ENCODE peak calls at places on chromosomes 6 and 20, in four cellular contexts. G is vagina, J is IMR-90, X is AG09309. O is an unnamed sample.

GRCh38 chr6:169101036-169101805 is 152.4 kb downstream of the THBS2 start:
- DNase-seq in G (no peak), J (no peak), X (no peak), O (peak; percentile 24)

GRCh38 chr6:22940571-22941290 is 371.4 kb downstream of the HDGFL1 start:
- DNase-seq in G (no peak), J (no peak), X (peak; percentile 83), O (no peak)

GRCh38 chr6:4607026-4607704 is 169.0 kb upstream of the CDYL start:
- DNase-seq in G (no peak), J (peak; percentile 89), X (no peak), O (peak; percentile 95)

GRCh38 chr6:48671506-48671905 is 560.5 kb upstream of the PTCHD4 start:
- DNase-seq in G (no peak), J (peak; percentile 0), X (no peak), O (no peak)

GRCh38 chr6:48278261-48278660 is 167.3 kb upstream of the PTCHD4 start:
- DNase-seq in G (no peak), J (no peak), X (no peak), O (no peak)

GRCh38 chr20:61688411-61688810 is 377.3 kb downstream of the TAF4 start:
- DNase-seq in G (no peak), J (no peak), X (no peak), O (no peak)

GRCh38 chr20:57124800-57125399 is 141.5 kb downstream of the BMP7 start:
- DNase-seq in G (no peak), J (no peak), X (no peak), O (no peak)

GRCh38 chr20:24376523-24377085 is 92.8 kb upstream of the SYNDIG1 start:
- DNase-seq in G (no peak), J (peak; percentile 44), X (no peak), O (peak; percentile 55)

GRCh38 chr6:56046576-56046975 is 171.2 kb upstream of the BMP5 start:
- DNase-seq in G (no peak), J (peak; percentile 1), X (peak; percentile 59), O (peak; percentile 85)

GRCh38 chr6:13694562-13694961 is 17.1 kb downstream of the RANBP9 start:
- DNase-seq in G (no peak), J (no peak), X (no peak), O (no peak)

GRCh38 chr6:35642471-35643161 is 46.1 kb downstream of the FKBP5 start:
- DNase-seq in G (no peak), J (peak; percentile 26), X (no peak), O (no peak)

GRCh38 chr6:32662836-32663235 is 3.6 kb downstream of the HLA-DQB1 start:
- DNase-seq in G (no peak), J (no peak), X (no peak), O (no peak)

GRCh38 chr6:34791164-34791841 is 580 bp upstream of the BLTP3A start:
- DNase-seq in G (peak; percentile 89), J (peak; percentile 17), X (no peak), O (no peak)

GRCh38 chr20:5745416-5745968 is 4.7 kb upstream of the SHLD1 start:
- DNase-seq in G (no peak), J (no peak), X (no peak), O (no peak)

GRCh38 chr6:25743868-25744267 is 10.7 kb upstream of the SLC17A4 start:
- DNase-seq in G (no peak), J (no peak), X (no peak), O (no peak)

GRCh38 chr6:116969211-116969863 is 92.3 kb downstream of the RFX6 start:
- DNase-seq in G (no peak), J (peak; percentile 50), X (no peak), O (peak; percentile 48)

GRCh38 chr6:2502096-2502997 is 248.4 kb downstream of the MYLK4 start:
- DNase-seq in G (no peak), J (no peak), X (no peak), O (no peak)

GRCh38 chr6:155695495-155695894 is 239.9 kb upstream of the NOX3 start:
- DNase-seq in G (no peak), J (no peak), X (no peak), O (no peak)

GRCh38 chr6:160042014-160042773 is 73.3 kb downstream of the IGF2R start:
- DNase-seq in G (peak; percentile 82), J (peak; percentile 49), X (no peak), O (peak; percentile 58)

GRCh38 chr20:31922181-31922580 is 29.7 kb downstream of the PDRG1 start:
- DNase-seq in G (no peak), J (no peak), X (no peak), O (no peak)

GRCh38 chr6:149129401-149130077 is 188.0 kb upstream of the TAB2 start:
- DNase-seq in G (no peak), J (peak; percentile 65), X (peak; percentile 63), O (no peak)

GRCh38 chr20:11001767-11002540 is 328.2 kb upstream of the JAG1 start:
- DNase-seq in G (no peak), J (peak; percentile 56), X (no peak), O (no peak)

GRCh38 chr20:36885355-36885754 is 9.4 kb downstream of the TLDC2 start:
- DNase-seq in G (no peak), J (no peak), X (no peak), O (no peak)

GRCh38 chr20:23103284-23104018 is 17.3 kb upstream of the CD93 start:
- DNase-seq in G (no peak), J (no peak), X (no peak), O (no peak)

GRCh38 chr20:49325981-49326380 is 48.1 kb upstream of the ZNFX1 start:
- DNase-seq in G (no peak), J (peak; percentile 16), X (no peak), O (no peak)

GRCh38 chr20:62624325-62624690 is 18.0 kb upstream of the SLCO4A1 start:
- DNase-seq in G (no peak), J (no peak), X (no peak), O (no peak)

GRCh38 chr20:11919046-11919445 is 1.4 kb downstream of the BTBD3 start:
- DNase-seq in G (no peak), J (peak; percentile 47), X (no peak), O (peak; percentile 33)

DNA sequence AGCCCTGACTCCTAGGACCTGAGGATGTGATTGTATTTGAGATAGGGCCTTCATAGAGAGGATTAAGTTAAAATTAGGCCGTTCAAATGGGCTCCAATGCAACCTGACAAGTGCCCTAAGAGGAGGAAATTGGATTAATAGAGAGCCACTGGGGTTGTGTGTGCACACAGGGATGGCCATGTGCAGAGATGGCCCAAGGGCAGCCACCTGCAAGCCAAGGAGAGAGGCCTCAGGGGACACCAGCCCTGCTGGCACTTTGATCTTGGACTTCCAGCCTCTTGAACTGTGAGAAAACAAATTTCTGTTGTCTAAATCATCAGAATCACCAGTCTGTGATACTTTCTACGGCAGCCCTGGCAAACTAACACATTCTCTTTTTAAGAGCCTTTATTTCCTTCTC is 598.8 kb downstream of the UTRN start:
- DNase-seq in G (no peak), J (no peak), X (no peak), O (no peak)
- H3K4me3 ChIP-seq in G (no peak overlapping the region), J (no peak overlapping the region), X (no peak overlapping the region), O (no peak overlapping the region)

DNA sequence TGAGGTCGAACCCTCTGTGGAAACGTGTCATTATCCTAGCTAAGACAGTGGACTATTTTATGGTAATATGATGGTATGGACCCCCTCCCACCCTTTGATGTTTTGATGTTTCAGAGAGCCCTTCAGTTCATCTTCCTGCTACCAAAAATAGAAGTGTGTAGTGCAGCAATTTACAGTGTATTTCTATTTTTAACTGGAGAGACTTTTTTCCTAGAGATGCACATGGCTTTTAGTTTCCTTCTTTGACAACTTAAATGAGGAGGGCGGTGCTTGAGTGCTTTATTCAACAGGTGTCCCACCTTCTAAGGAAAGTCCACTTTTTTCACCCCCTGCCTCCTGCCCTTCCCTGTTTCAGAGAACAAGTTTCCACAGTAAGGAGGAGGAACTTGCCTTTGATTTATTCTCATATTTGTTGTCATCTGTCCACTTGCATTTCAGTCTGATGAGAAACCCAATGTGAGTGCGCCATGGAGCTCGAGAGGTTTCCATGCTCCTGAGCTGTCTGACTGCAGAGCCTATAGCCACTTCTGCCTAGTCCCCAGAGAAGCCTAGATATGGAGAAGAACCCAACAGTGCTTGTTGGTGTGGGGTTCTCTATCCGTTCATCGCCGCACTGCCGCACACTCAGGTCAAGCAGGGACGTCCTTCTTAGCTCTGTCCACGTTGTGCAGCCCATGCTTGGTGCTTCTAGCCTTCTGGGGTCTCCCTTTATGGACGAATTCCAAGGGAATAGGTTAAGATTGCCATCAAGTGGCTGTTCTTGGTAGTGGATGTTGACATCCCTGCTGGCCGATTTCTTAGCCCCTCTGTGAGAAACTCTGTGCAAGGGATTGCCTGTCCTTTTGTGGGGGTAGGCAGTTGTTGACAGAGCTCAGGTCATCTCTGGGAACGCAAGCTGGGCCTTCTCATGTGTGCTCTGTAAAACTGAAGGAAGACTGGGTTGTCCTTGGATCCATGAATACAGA is 144.2 kb downstream of the JARID2 start:
- DNase-seq in G (no peak), J (peak; percentile 66), X (no peak), O (peak; percentile 46)
- TF ChIP-seq CTCF in G (no peak), J (peak; percentile 69), X (peak; percentile 67), O (peak; percentile 83)

DNA sequence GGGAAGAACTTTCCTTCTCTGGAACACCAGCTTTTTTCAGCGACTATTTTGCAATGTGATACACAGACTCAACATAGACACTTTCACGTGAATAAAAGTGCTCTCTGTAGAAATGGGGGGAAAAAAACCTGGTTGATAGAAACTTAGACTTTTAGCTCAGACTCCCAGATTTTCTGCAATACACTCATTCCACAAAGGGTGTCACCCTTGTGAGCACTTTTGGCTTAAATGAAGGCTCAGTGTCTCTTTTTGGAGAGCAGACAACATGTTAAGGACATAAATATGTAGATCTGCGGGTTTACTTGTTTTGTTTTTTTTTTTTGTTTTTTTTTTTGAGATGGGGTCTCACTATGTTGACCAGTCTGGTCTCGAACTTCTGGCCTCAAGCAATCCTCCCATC is 579.6 kb downstream of the PTPRT start:
- DNase-seq in G (no peak), J (no peak), X (no peak), O (no peak)
- H3K4me3 ChIP-seq in G (no peak overlapping the region), J (no peak overlapping the region), X (no peak overlapping the region), O (no peak overlapping the region)

DNA sequence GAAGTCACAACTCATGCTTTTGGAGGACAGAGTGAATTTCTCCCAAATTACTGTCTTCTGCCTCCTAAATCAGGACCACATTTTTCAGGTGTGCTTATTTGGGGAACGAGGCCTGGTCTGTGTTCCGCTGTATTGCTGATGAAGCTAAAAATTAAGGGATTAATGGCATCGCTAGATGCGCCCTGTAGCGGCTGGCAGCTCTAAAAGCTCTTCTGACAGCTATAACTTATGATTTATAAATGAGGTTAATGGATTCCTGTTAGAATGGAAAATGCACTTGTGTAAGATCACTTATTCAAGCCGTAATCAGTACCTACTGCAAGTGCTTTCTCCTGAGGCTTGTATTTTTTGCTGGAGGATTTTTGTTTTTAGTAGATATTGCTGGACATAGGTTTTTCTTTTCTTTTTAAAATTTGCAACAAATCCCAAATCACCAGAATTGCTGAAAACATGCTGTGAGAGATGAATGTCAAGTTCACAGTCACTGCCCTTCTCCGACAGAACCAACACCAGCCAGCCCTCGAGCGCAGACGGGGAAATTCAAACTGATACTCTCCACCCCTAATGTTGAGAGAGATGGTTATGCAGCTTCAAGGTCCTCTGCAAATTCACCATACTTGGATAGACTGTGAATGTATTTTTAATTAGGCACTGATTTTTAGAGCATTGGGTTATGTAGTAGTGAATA is 49.1 kb downstream of the AKAP12 start:
- DNase-seq in G (no peak), J (no peak), X (no peak), O (no peak)
- TF ChIP-seq CTCF in G (no peak), J (no peak), X (no peak), O (no peak)